ENCODE peak calls at places on chromosome 18, in eight cellular contexts. U, E, I, T, M, P, N and O are unnamed samples.

GRCh38 chr18:26888259-26888658 is 22.8 kb upstream of the AQP4 start:
- DNase-seq in U (no peak), E (no peak), I (no peak), T (no peak), M (no peak), P (no peak), N (no peak), O (no peak)

GRCh38 chr18:471701-472100 is 28.8 kb downstream of the COLEC12 start:
- DNase-seq in U (no peak), E (no peak), I (no peak), T (no peak), M (no peak), P (peak; percentile 85), N (no peak), O (no peak)

GRCh38 chr18:45760443-45761036 is 36.6 kb downstream of the SLC14A1 start:
- DNase-seq in U (peak; percentile 42), E (no peak), I (no peak), T (no peak), M (no peak), P (no peak), N (no peak), O (no peak)

GRCh38 chr18:10035306-10035991 is 121.6 kb downstream of the VAPA start:
- DNase-seq in U (peak; percentile 36), E (no peak), I (peak; percentile 80), T (no peak), M (no peak), P (peak; percentile 38), N (no peak), O (no peak)

GRCh38 chr18:73235491-73235890 is 367.7 kb upstream of the NETO1 start:
- DNase-seq in U (no peak), E (no peak), I (peak; percentile 60), T (no peak), M (no peak), P (peak; percentile 81), N (peak; percentile 96), O (no peak)

GRCh38 chr18:6257950-6258349 is 156.8 kb downstream of the L3MBTL4 start:
- DNase-seq in U (no peak), E (no peak), I (no peak), T (no peak), M (no peak), P (no peak), N (no peak), O (no peak)

GRCh38 chr18:44143054-44143453 is 537.6 kb upstream of the SETBP1 start:
- DNase-seq in U (no peak), E (no peak), I (no peak), T (no peak), M (no peak), P (no peak), N (no peak), O (no peak)

GRCh38 chr18:5451871-5452270 is 91.9 kb downstream of the EPB41L3 start:
- DNase-seq in U (no peak), E (no peak), I (no peak), T (no peak), M (no peak), P (no peak), N (no peak), O (no peak)

GRCh38 chr18:77251730-77252050 is 2.0 kb downstream of the GALR1 start:
- DNase-seq in U (no peak), E (no peak), I (no peak), T (no peak), M (no peak), P (no peak), N (no peak), O (no peak)

GRCh38 chr18:48230459-48231113 is 178.6 kb downstream of the ZBTB7C start:
- DNase-seq in U (peak; percentile 72), E (no peak), I (peak; percentile 68), T (no peak), M (peak; percentile 50), P (peak; percentile 73), N (peak; percentile 53), O (no peak)

GRCh38 chr18:46915800-46916550 is 1.3 kb downstream of the PIAS2 start:
- DNase-seq in U (peak; percentile 30), E (no peak), I (no peak), T (no peak), M (no peak), P (peak; percentile 30), N (no peak), O (no peak)

GRCh38 chr18:56044239-56044638 is 456.2 kb upstream of the TCF4 start:
- DNase-seq in U (no peak), E (no peak), I (no peak), T (no peak), M (no peak), P (no peak), N (no peak), O (no peak)

GRCh38 chr18:24413148-24413547 is 13.3 kb upstream of the IMPACT start:
- DNase-seq in U (peak; percentile 25), E (no peak), I (no peak), T (no peak), M (peak; percentile 12), P (peak; percentile 38), N (no peak), O (no peak)

GRCh38 chr18:62249478-62250097 is 62.5 kb downstream of the RELCH start:
- DNase-seq in U (peak; percentile 60), E (peak; percentile 73), I (peak; percentile 84), T (peak; percentile 72), M (peak; percentile 8), P (peak; percentile 81), N (peak; percentile 83), O (no peak)

GRCh38 chr18:48163184-48164095 is 233.0 kb upstream of the SMAD2 start:
- DNase-seq in U (peak; percentile 97), E (no peak), I (no peak), T (peak; percentile 38), M (no peak), P (no peak), N (no peak), O (no peak)

GRCh38 chr18:2878656-2879330 is 32.0 kb downstream of the EMILIN2 start:
- DNase-seq in U (peak; percentile 99), E (no peak), I (peak; percentile 8), T (no peak), M (no peak), P (no peak), N (no peak), O (no peak)

GRCh38 chr18:61948196-61948800 is 55.5 kb upstream of the RNF152 start:
- DNase-seq in U (no peak), E (no peak), I (no peak), T (no peak), M (peak; percentile 17), P (peak; percentile 28), N (peak; percentile 54), O (no peak)

GRCh38 chr18:79208882-79209281 is 139.7 kb downstream of the ATP9B start:
- DNase-seq in U (no peak), E (no peak), I (no peak), T (no peak), M (no peak), P (no peak), N (no peak), O (no peak)

GRCh38 chr18:13136689-13137040 is 81.9 kb upstream of the LDLRAD4 start:
- DNase-seq in U (peak; percentile 30), E (no peak), I (no peak), T (no peak), M (peak; percentile 60), P (peak; percentile 58), N (peak; percentile 21), O (no peak)

GRCh38 chr18:44067201-44067600 is 613.5 kb upstream of the SETBP1 start:
- DNase-seq in U (no peak), E (no peak), I (no peak), T (no peak), M (no peak), P (no peak), N (no peak), O (no peak)

GRCh38 chr18:1653873-1654272 is 749.2 kb downstream of the ADCYAP1 start:
- DNase-seq in U (no peak), E (no peak), I (peak; percentile 60), T (no peak), M (no peak), P (no peak), N (no peak), O (no peak)

GRCh38 chr18:79523738-79524180 is 128.0 kb downstream of the NFATC1 start:
- DNase-seq in U (no peak), E (peak; percentile 55), I (peak; percentile 30), T (no peak), M (no peak), P (no peak), N (no peak), O (no peak)

GRCh38 chr18:49081511-49082146 is 130.9 kb upstream of the SMAD7 start:
- DNase-seq in U (no peak), E (no peak), I (no peak), T (no peak), M (no peak), P (no peak), N (no peak), O (no peak)

GRCh38 chr18:46416706-46417638 is 240.0 kb downstream of the LOXHD1 start:
- DNase-seq in U (no peak), E (peak; percentile 16), I (no peak), T (no peak), M (no peak), P (peak; percentile 11), N (no peak), O (no peak)